ENCODE peak calls at places on chromosomes 16 and 17, in ten cellular contexts. One of them, this sample, is unnamed.

GRCh38 chr17:60091908-60092331 is 13.2 kb upstream of the HEATR6 start:
- DNase-seq in brain microvascular endothelial cell: peak; percentile 64
- DNase-seq in K562: no peak
- DNase-seq in hepatocyte: no peak
- DNase-seq in MCF 10A: no peak
- DNase-seq in foreskin fibroblast: peak; percentile 27
- DNase-seq in fibroblast of villous mesenchyme: peak; percentile 62
- DNase-seq in uterus: no peak
- DNase-seq in cardiac muscle cell: no peak
- DNase-seq in neural progenitor cell: no peak
- DNase-seq in this sample: no peak

GRCh38 chr16:8798174-8798527 is 512 bp downstream of the PMM2 start:
- DNase-seq in uterus: no peak
- DNase-seq in hepatocyte: no peak
- DNase-seq in foreskin fibroblast: peak; percentile 63
- DNase-seq in fibroblast of villous mesenchyme: no peak
- DNase-seq in cardiac muscle cell: no peak
- DNase-seq in brain microvascular endothelial cell: peak; percentile 34
- DNase-seq in MCF 10A: peak; percentile 22
- DNase-seq in K562: peak; percentile 79
- DNase-seq in neural progenitor cell: no peak
- DNase-seq in this sample: no peak

GRCh38 chr17:67289174-67289876 is 44.3 kb upstream of the HELZ start:
- DNase-seq in hepatocyte: peak; percentile 33
- DNase-seq in cardiac muscle cell: no peak
- DNase-seq in brain microvascular endothelial cell: peak; percentile 25
- DNase-seq in MCF 10A: no peak
- DNase-seq in foreskin fibroblast: peak; percentile 72
- DNase-seq in K562: no peak
- DNase-seq in fibroblast of villous mesenchyme: peak; percentile 44
- DNase-seq in neural progenitor cell: no peak
- DNase-seq in uterus: peak; percentile 82
- DNase-seq in this sample: no peak

GRCh38 chr17:61335105-61335844 is 64.4 kb upstream of the TBX2 start:
- DNase-seq in cardiac muscle cell: no peak
- DNase-seq in hepatocyte: peak; percentile 66
- DNase-seq in K562: no peak
- DNase-seq in neural progenitor cell: no peak
- DNase-seq in brain microvascular endothelial cell: no peak
- DNase-seq in MCF 10A: no peak
- DNase-seq in fibroblast of villous mesenchyme: no peak
- DNase-seq in foreskin fibroblast: peak; percentile 49
- DNase-seq in uterus: no peak
- DNase-seq in this sample: no peak

GRCh38 chr17:2893422-2893914 is 97.2 kb downstream of the RAP1GAP2 start:
- DNase-seq in fibroblast of villous mesenchyme: no peak
- DNase-seq in cardiac muscle cell: no peak
- DNase-seq in neural progenitor cell: no peak
- DNase-seq in brain microvascular endothelial cell: no peak
- DNase-seq in foreskin fibroblast: no peak
- DNase-seq in K562: no peak
- DNase-seq in hepatocyte: no peak
- DNase-seq in uterus: no peak
- DNase-seq in MCF 10A: peak; percentile 87
- DNase-seq in this sample: no peak

GRCh38 chr17:47813077-47813476 is 8.5 kb downstream of the OSBPL7 start:
- DNase-seq in K562: no peak
- DNase-seq in fibroblast of villous mesenchyme: no peak
- DNase-seq in cardiac muscle cell: no peak
- DNase-seq in brain microvascular endothelial cell: no peak
- DNase-seq in foreskin fibroblast: no peak
- DNase-seq in neural progenitor cell: no peak
- DNase-seq in MCF 10A: no peak
- DNase-seq in uterus: no peak
- DNase-seq in hepatocyte: no peak
- DNase-seq in this sample: no peak

GRCh38 chr16:67210069-67210937 is 11.4 kb downstream of the ELMO3 start:
- DNase-seq in uterus: no peak
- DNase-seq in K562: no peak
- DNase-seq in cardiac muscle cell: no peak
- DNase-seq in hepatocyte: no peak
- DNase-seq in brain microvascular endothelial cell: no peak
- DNase-seq in fibroblast of villous mesenchyme: no peak
- DNase-seq in neural progenitor cell: no peak
- DNase-seq in foreskin fibroblast: no peak
- DNase-seq in MCF 10A: no peak
- DNase-seq in this sample: no peak

GRCh38 chr17:45686250-45686649 is 97.9 kb upstream of the CRHR1 start:
- DNase-seq in fibroblast of villous mesenchyme: no peak
- DNase-seq in hepatocyte: no peak
- DNase-seq in neural progenitor cell: no peak
- DNase-seq in uterus: no peak
- DNase-seq in brain microvascular endothelial cell: no peak
- DNase-seq in cardiac muscle cell: no peak
- DNase-seq in foreskin fibroblast: no peak
- DNase-seq in MCF 10A: no peak
- DNase-seq in K562: peak; percentile 13
- DNase-seq in this sample: no peak

GRCh38 chr17:4509402-4509801 is 10.7 kb downstream of the SPNS2 start:
- DNase-seq in uterus: no peak
- DNase-seq in K562: peak; percentile 24
- DNase-seq in hepatocyte: no peak
- DNase-seq in brain microvascular endothelial cell: no peak
- DNase-seq in fibroblast of villous mesenchyme: no peak
- DNase-seq in foreskin fibroblast: no peak
- DNase-seq in cardiac muscle cell: no peak
- DNase-seq in neural progenitor cell: no peak
- DNase-seq in MCF 10A: no peak
- DNase-seq in this sample: no peak

GRCh38 chr17:6796887-6797490 is 21.0 kb downstream of the FBXO39 start:
- DNase-seq in cardiac muscle cell: no peak
- DNase-seq in K562: no peak
- DNase-seq in brain microvascular endothelial cell: no peak
- DNase-seq in uterus: no peak
- DNase-seq in hepatocyte: no peak
- DNase-seq in fibroblast of villous mesenchyme: no peak
- DNase-seq in neural progenitor cell: no peak
- DNase-seq in MCF 10A: peak; percentile 69
- DNase-seq in foreskin fibroblast: peak; percentile 39
- DNase-seq in this sample: no peak

GRCh38 chr17:6799738-6800137 is 23.7 kb downstream of the FBXO39 start:
- DNase-seq in hepatocyte: no peak
- DNase-seq in uterus: no peak
- DNase-seq in neural progenitor cell: no peak
- DNase-seq in brain microvascular endothelial cell: no peak
- DNase-seq in foreskin fibroblast: no peak
- DNase-seq in fibroblast of villous mesenchyme: no peak
- DNase-seq in cardiac muscle cell: no peak
- DNase-seq in K562: no peak
- DNase-seq in MCF 10A: no peak
- DNase-seq in this sample: no peak

GRCh38 chr17:6796017-6796886 is 20.2 kb downstream of the FBXO39 start:
- DNase-seq in hepatocyte: peak; percentile 53
- DNase-seq in brain microvascular endothelial cell: no peak
- DNase-seq in fibroblast of villous mesenchyme: peak; percentile 13
- DNase-seq in foreskin fibroblast: no peak
- DNase-seq in uterus: no peak
- DNase-seq in neural progenitor cell: no peak
- DNase-seq in cardiac muscle cell: no peak
- DNase-seq in MCF 10A: peak; percentile 20
- DNase-seq in K562: no peak
- DNase-seq in this sample: no peak

GRCh38 chr17:6797718-6798351 is 21.8 kb downstream of the FBXO39 start:
- DNase-seq in foreskin fibroblast: peak; percentile 48
- DNase-seq in neural progenitor cell: no peak
- DNase-seq in cardiac muscle cell: no peak
- DNase-seq in hepatocyte: no peak
- DNase-seq in brain microvascular endothelial cell: no peak
- DNase-seq in uterus: no peak
- DNase-seq in fibroblast of villous mesenchyme: peak; percentile 64
- DNase-seq in K562: no peak
- DNase-seq in MCF 10A: peak; percentile 39
- DNase-seq in this sample: no peak

GRCh38 chr17:6800422-6801027 is 24.5 kb downstream of the FBXO39 start:
- DNase-seq in brain microvascular endothelial cell: no peak
- DNase-seq in cardiac muscle cell: no peak
- DNase-seq in fibroblast of villous mesenchyme: no peak
- DNase-seq in neural progenitor cell: peak; percentile 52
- DNase-seq in hepatocyte: no peak
- DNase-seq in K562: no peak
- DNase-seq in foreskin fibroblast: peak; percentile 48
- DNase-seq in uterus: no peak
- DNase-seq in MCF 10A: peak; percentile 43
- DNase-seq in this sample: no peak
- TF ChIP-seq CTCF in brain microvascular endothelial cell: no peak
- TF ChIP-seq CTCF in cardiac muscle cell: no peak
- TF ChIP-seq CTCF in fibroblast of villous mesenchyme: no peak
- TF ChIP-seq CTCF in neural progenitor cell: peak; percentile 58
- TF ChIP-seq CTCF in hepatocyte: peak; percentile 24
- TF ChIP-seq CTCF in K562: peak; percentile 7
- TF ChIP-seq CTCF in foreskin fibroblast: peak; percentile 46
- TF ChIP-seq CTCF in uterus: no peak
- TF ChIP-seq CTCF in MCF 10A: peak; percentile 42
- TF ChIP-seq CTCF in this sample: peak; percentile 27

GRCh38 chr17:48908853-48909394 is 717 bp downstream of the UBE2Z start:
- DNase-seq in uterus: peak; percentile 82
- DNase-seq in neural progenitor cell: peak; percentile 97
- DNase-seq in MCF 10A: peak; percentile 85
- DNase-seq in K562: peak; percentile 90
- DNase-seq in foreskin fibroblast: peak; percentile 95
- DNase-seq in cardiac muscle cell: peak; percentile 95
- DNase-seq in fibroblast of villous mesenchyme: peak; percentile 91
- DNase-seq in brain microvascular endothelial cell: peak; percentile 82
- DNase-seq in hepatocyte: peak; percentile 95
- DNase-seq in this sample: peak; percentile 92

GRCh38 chr17:48907713-48908046 is 527 bp upstream of the UBE2Z start:
- DNase-seq in cardiac muscle cell: no peak
- DNase-seq in foreskin fibroblast: no peak
- DNase-seq in MCF 10A: no peak
- DNase-seq in uterus: no peak
- DNase-seq in brain microvascular endothelial cell: peak; percentile 53
- DNase-seq in hepatocyte: peak; percentile 37
- DNase-seq in fibroblast of villous mesenchyme: peak; percentile 68
- DNase-seq in neural progenitor cell: no peak
- DNase-seq in K562: no peak
- DNase-seq in this sample: no peak

GRCh38 chr17:48909796-48910195 is 1.6 kb downstream of the UBE2Z start:
- DNase-seq in cardiac muscle cell: no peak
- DNase-seq in MCF 10A: peak; percentile 15
- DNase-seq in fibroblast of villous mesenchyme: peak; percentile 25
- DNase-seq in foreskin fibroblast: no peak
- DNase-seq in K562: no peak
- DNase-seq in uterus: no peak
- DNase-seq in brain microvascular endothelial cell: no peak
- DNase-seq in hepatocyte: no peak
- DNase-seq in neural progenitor cell: no peak
- DNase-seq in this sample: no peak

GRCh38 chr17:48910370-48910769 is 2.2 kb downstream of the UBE2Z start:
- DNase-seq in brain microvascular endothelial cell: no peak
- DNase-seq in K562: no peak
- DNase-seq in hepatocyte: no peak
- DNase-seq in cardiac muscle cell: no peak
- DNase-seq in MCF 10A: no peak
- DNase-seq in uterus: no peak
- DNase-seq in neural progenitor cell: no peak
- DNase-seq in fibroblast of villous mesenchyme: no peak
- DNase-seq in foreskin fibroblast: no peak
- DNase-seq in this sample: no peak

GRCh38 chr17:48908047-48908843 is at the start of gene UBE2Z:
- DNase-seq in uterus: peak; percentile 95
- DNase-seq in neural progenitor cell: peak; percentile 97
- DNase-seq in foreskin fibroblast: peak; percentile 99
- DNase-seq in cardiac muscle cell: peak; percentile 94
- DNase-seq in brain microvascular endothelial cell: peak; percentile 88
- DNase-seq in MCF 10A: peak; percentile 93
- DNase-seq in hepatocyte: peak; percentile 97
- DNase-seq in fibroblast of villous mesenchyme: peak; percentile 94
- DNase-seq in K562: peak; percentile 96
- DNase-seq in this sample: peak; percentile 94
- TF ChIP-seq CTCF in uterus: no peak
- TF ChIP-seq CTCF in neural progenitor cell: peak; percentile 56
- TF ChIP-seq CTCF in foreskin fibroblast: no peak
- TF ChIP-seq CTCF in cardiac muscle cell: peak; percentile 6
- TF ChIP-seq CTCF in brain microvascular endothelial cell: peak; percentile 25
- TF ChIP-seq CTCF in MCF 10A: no peak
- TF ChIP-seq CTCF in hepatocyte: peak; percentile 45
- TF ChIP-seq CTCF in fibroblast of villous mesenchyme: no peak
- TF ChIP-seq CTCF in K562: peak; percentile 51
- TF ChIP-seq CTCF in this sample: peak; percentile 20

GRCh38 chr16:88953003-88953690 is 23.9 kb downstream of the CBFA2T3 start:
- DNase-seq in brain microvascular endothelial cell: no peak
- DNase-seq in K562: no peak
- DNase-seq in uterus: no peak
- DNase-seq in MCF 10A: no peak
- DNase-seq in neural progenitor cell: no peak
- DNase-seq in cardiac muscle cell: no peak
- DNase-seq in foreskin fibroblast: no peak
- DNase-seq in hepatocyte: no peak
- DNase-seq in fibroblast of villous mesenchyme: no peak
- DNase-seq in this sample: no peak

GRCh38 chr16:88951501-88951900 is 25.5 kb downstream of the CBFA2T3 start:
- DNase-seq in foreskin fibroblast: no peak
- DNase-seq in neural progenitor cell: no peak
- DNase-seq in MCF 10A: no peak
- DNase-seq in K562: peak; percentile 53
- DNase-seq in cardiac muscle cell: no peak
- DNase-seq in fibroblast of villous mesenchyme: no peak
- DNase-seq in uterus: no peak
- DNase-seq in hepatocyte: no peak
- DNase-seq in brain microvascular endothelial cell: no peak
- DNase-seq in this sample: no peak

GRCh38 chr16:88951989-88952388 is 25.0 kb downstream of the CBFA2T3 start:
- DNase-seq in fibroblast of villous mesenchyme: no peak
- DNase-seq in MCF 10A: no peak
- DNase-seq in K562: no peak
- DNase-seq in uterus: no peak
- DNase-seq in brain microvascular endothelial cell: no peak
- DNase-seq in hepatocyte: no peak
- DNase-seq in cardiac muscle cell: peak; percentile 24
- DNase-seq in neural progenitor cell: no peak
- DNase-seq in foreskin fibroblast: no peak
- DNase-seq in this sample: no peak

GRCh38 chr16:88945473-88945872 is 31.5 kb downstream of the CBFA2T3 start:
- DNase-seq in MCF 10A: no peak
- DNase-seq in brain microvascular endothelial cell: no peak
- DNase-seq in hepatocyte: no peak
- DNase-seq in neural progenitor cell: no peak
- DNase-seq in fibroblast of villous mesenchyme: no peak
- DNase-seq in K562: no peak
- DNase-seq in foreskin fibroblast: no peak
- DNase-seq in uterus: no peak
- DNase-seq in cardiac muscle cell: no peak
- DNase-seq in this sample: no peak

GRCh38 chr16:88948781-88949490 is 28.1 kb downstream of the CBFA2T3 start:
- DNase-seq in hepatocyte: no peak
- DNase-seq in K562: no peak
- DNase-seq in uterus: no peak
- DNase-seq in cardiac muscle cell: no peak
- DNase-seq in MCF 10A: no peak
- DNase-seq in foreskin fibroblast: peak; percentile 45
- DNase-seq in brain microvascular endothelial cell: no peak
- DNase-seq in neural progenitor cell: no peak
- DNase-seq in fibroblast of villous mesenchyme: no peak
- DNase-seq in this sample: no peak
- TF ChIP-seq CTCF in hepatocyte: no peak
- TF ChIP-seq CTCF in K562: no peak
- TF ChIP-seq CTCF in uterus: no peak
- TF ChIP-seq CTCF in cardiac muscle cell: no peak
- TF ChIP-seq CTCF in MCF 10A: no peak
- TF ChIP-seq CTCF in foreskin fibroblast: no peak
- TF ChIP-seq CTCF in brain microvascular endothelial cell: peak; percentile 27
- TF ChIP-seq CTCF in neural progenitor cell: peak; percentile 19
- TF ChIP-seq CTCF in fibroblast of villous mesenchyme: peak; percentile 7
- TF ChIP-seq CTCF in this sample: peak; percentile 12

GRCh38 chr16:69073181-69073669 is 32.2 kb upstream of the HAS3 start:
- DNase-seq in brain microvascular endothelial cell: peak; percentile 80
- DNase-seq in MCF 10A: peak; percentile 96
- DNase-seq in neural progenitor cell: no peak
- DNase-seq in cardiac muscle cell: no peak
- DNase-seq in uterus: no peak
- DNase-seq in foreskin fibroblast: peak; percentile 80
- DNase-seq in K562: no peak
- DNase-seq in fibroblast of villous mesenchyme: peak; percentile 64
- DNase-seq in hepatocyte: peak; percentile 33
- DNase-seq in this sample: no peak
- TF ChIP-seq CTCF in brain microvascular endothelial cell: no peak
- TF ChIP-seq CTCF in MCF 10A: no peak
- TF ChIP-seq CTCF in neural progenitor cell: no peak
- TF ChIP-seq CTCF in cardiac muscle cell: no peak
- TF ChIP-seq CTCF in uterus: no peak
- TF ChIP-seq CTCF in foreskin fibroblast: no peak
- TF ChIP-seq CTCF in K562: no peak
- TF ChIP-seq CTCF in fibroblast of villous mesenchyme: no peak
- TF ChIP-seq CTCF in hepatocyte: no peak
- TF ChIP-seq CTCF in this sample: no peak